ENCODE peak calls at places on chromosomes 5 and 9, in seven cellular contexts. Z is colonic mucosa, P is brain microvascular endothelial cell, M is choroid plexus epithelial cell, J is MM.1S, Q is WTC11, G is fibroblast of pulmonary artery. O is an unnamed sample.

GRCh38 chr5:146027746-146028145 is 77.6 kb downstream of the PLAC8L1 start:
- DNase-seq in Z (peak), P (no peak), M (no peak), J (no peak), Q (no peak), G (no peak), O (no peak)

GRCh38 chr5:102815560-102816324 is 60.6 kb downstream of the PAM start:
- DNase-seq in Z (no peak), P (no peak), M (peak), J (no peak), Q (no peak), G (peak), O (no peak)

GRCh38 chr9:122053951-122054350 is 39.2 kb downstream of the TTLL11 start:
- DNase-seq in Z (no peak), P (no peak), M (no peak), J (no peak), Q (no peak), G (peak), O (no peak)

GRCh38 chr5:132103969-132104391 is 30.4 kb downstream of the CSF2 start:
- DNase-seq in Z (no peak), P (no peak), M (no peak), J (peak), Q (no peak), G (no peak), O (no peak)

GRCh38 chr5:131534995-131535394 is 100.0 kb downstream of the RAPGEF6 start:
- DNase-seq in Z (no peak), P (no peak), M (no peak), J (no peak), Q (no peak), G (peak), O (no peak)

GRCh38 chr5:14503017-14503680 is 78.4 kb upstream of the OTULINL start:
- DNase-seq in Z (no peak), P (no peak), M (no peak), J (no peak), Q (no peak), G (no peak), O (no peak)

GRCh38 chr5:65861830-65862241 is 64.5 kb upstream of the ERBIN start:
- DNase-seq in Z (no peak), P (peak), M (peak), J (no peak), Q (no peak), G (peak), O (peak)

GRCh38 chr5:14777187-14777586 is 94.4 kb downstream of the ANKH start:
- DNase-seq in Z (no peak), P (no peak), M (peak), J (no peak), Q (no peak), G (no peak), O (no peak)

GRCh38 chr9:21383627-21384026 is 1.6 kb downstream of the IFNA2 start:
- DNase-seq in Z (no peak), P (no peak), M (no peak), J (no peak), Q (no peak), G (no peak), O (no peak)

GRCh38 chr5:395921-396714 is 46.9 kb upstream of the EXOC3 start:
- DNase-seq in Z (no peak), P (no peak), M (no peak), J (no peak), Q (no peak), G (no peak), O (no peak)

GRCh38 chr9:134957165-134957944 is 39.6 kb upstream of the FCN1 start:
- DNase-seq in Z (no peak), P (no peak), M (no peak), J (no peak), Q (no peak), G (no peak), O (no peak)

GRCh38 chr9:137412431-137412830 is 10.5 kb downstream of the EXD3 start:
- DNase-seq in Z (no peak), P (peak), M (peak), J (no peak), Q (no peak), G (no peak), O (no peak)

GRCh38 chr5:600551-601541 is 11.3 kb upstream of the CEP72 start:
- DNase-seq in Z (peak), P (no peak), M (no peak), J (no peak), Q (no peak), G (no peak), O (no peak)

GRCh38 chr9:130894546-130894945 is 2.1 kb downstream of the QRFP start:
- DNase-seq in Z (no peak), P (no peak), M (no peak), J (no peak), Q (no peak), G (no peak), O (no peak)

DNA sequence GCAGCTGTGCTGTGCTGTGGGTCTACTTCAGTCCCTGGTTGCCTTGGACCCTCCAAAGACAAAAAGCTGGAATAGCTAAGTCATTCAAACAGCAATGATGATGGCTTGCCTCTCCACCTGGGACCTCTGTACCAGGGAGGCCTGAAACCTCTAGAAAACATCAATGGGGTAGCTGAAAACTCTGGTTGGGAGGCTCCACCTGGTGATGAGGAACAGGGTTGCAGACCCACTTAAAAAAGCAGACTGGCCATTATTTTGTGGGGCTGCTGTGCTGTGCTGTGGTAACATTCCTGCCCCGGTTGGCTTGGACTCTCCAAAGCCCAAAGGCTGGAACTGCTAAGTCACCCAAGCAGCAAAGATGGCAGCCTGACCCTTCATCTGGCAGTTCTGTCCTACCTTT is 839.3 kb upstream of the ARRDC3 start:
- DNase-seq in Z (no peak), P (peak), M (peak), J (no peak), Q (peak), G (no peak), O (no peak)
- TF ChIP-seq CTCF in Z (no peak), P (peak), M (peak), J (no peak), Q (no peak), G (no peak), O (peak)

GRCh38 chr9:4738866-4739586 is 2.0 kb downstream of the AK3 start:
- DNase-seq in Z (peak), P (no peak), M (peak), J (no peak), Q (no peak), G (no peak), O (no peak)

GRCh38 chr9:4732890-4733289 is 8.1 kb downstream of the AK3 start:
- DNase-seq in Z (no peak), P (no peak), M (no peak), J (no peak), Q (no peak), G (no peak), O (no peak)

GRCh38 chr9:4739587-4740372 is 1.2 kb downstream of the AK3 start:
- DNase-seq in Z (peak), P (no peak), M (peak), J (no peak), Q (no peak), G (peak), O (no peak)

GRCh38 chr9:4734150-4734549 is 6.9 kb downstream of the AK3 start:
- DNase-seq in Z (no peak), P (no peak), M (no peak), J (no peak), Q (no peak), G (no peak), O (no peak)
- TF ChIP-seq CTCF in Z (no peak), P (no peak), M (no peak), J (no peak), Q (no peak), G (no peak), O (no peak)

GRCh38 chr5:64015824-64016223 is 53.6 kb upstream of the HTR1A start:
- DNase-seq in Z (no peak), P (no peak), M (no peak), J (no peak), Q (no peak), G (no peak), O (no peak)
- TF ChIP-seq CTCF in Z (no peak), P (no peak), M (no peak), J (no peak), Q (no peak), G (no peak), O (no peak)

GRCh38 chr5:90530736-90531487 is 1.5 kb upstream of the LYSMD3 start:
- DNase-seq in Z (no peak), P (no peak), M (no peak), J (no peak), Q (no peak), G (no peak), O (no peak)

GRCh38 chr5:90528704-90529233 is 615 bp downstream of the LYSMD3 start:
- DNase-seq in Z (peak), P (no peak), M (peak), J (peak), Q (no peak), G (peak), O (no peak)

GRCh38 chr5:90533794-90534193 is 4.4 kb upstream of the LYSMD3 start:
- DNase-seq in Z (no peak), P (no peak), M (no peak), J (no peak), Q (no peak), G (no peak), O (no peak)

GRCh38 chr5:90529234-90529938 is at the start of gene LYSMD3:
- DNase-seq in Z (peak), P (peak), M (peak), J (peak), Q (peak), G (peak), O (peak)

DNA sequence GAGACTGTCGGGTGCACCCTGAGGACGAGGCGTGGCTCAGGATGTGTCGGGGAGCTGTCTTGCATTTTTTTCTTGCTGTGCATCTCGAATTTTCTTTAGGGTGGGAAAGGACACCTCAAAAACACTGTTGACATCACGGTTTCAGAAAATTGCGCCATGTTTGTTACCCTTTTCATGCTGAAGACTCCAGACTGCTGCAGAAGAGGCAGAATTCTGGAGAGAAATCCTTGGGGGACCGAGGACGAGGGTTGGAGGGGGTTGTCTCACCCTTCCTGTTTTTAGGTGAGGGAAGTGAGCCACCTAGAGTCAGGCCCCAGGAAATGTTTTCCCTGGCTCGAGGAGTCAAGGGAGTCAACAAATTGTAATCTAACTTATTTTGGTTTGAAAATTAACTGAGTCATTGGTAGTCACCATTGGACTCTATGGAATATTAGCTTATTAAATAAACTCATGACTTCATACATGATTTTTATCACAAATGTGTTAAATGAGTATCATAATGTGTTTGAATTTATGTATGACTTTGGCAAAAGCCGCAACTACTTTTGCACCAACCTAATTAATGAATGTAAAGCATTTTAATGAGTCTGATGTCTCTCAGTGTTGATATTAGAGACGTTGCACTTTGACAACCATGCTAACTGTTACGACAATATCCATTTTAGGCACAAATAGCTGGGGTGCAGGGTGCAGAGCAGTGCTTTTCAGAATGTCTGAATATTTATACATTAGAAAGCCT is 724 bp upstream of the LYSMD3 start:
- DNase-seq in Z (peak), P (peak), M (peak), J (peak), Q (peak), G (peak), O (peak)
- TF ChIP-seq CTCF in Z (peak), P (peak), M (peak), J (peak), Q (peak), G (peak), O (peak)

DNA sequence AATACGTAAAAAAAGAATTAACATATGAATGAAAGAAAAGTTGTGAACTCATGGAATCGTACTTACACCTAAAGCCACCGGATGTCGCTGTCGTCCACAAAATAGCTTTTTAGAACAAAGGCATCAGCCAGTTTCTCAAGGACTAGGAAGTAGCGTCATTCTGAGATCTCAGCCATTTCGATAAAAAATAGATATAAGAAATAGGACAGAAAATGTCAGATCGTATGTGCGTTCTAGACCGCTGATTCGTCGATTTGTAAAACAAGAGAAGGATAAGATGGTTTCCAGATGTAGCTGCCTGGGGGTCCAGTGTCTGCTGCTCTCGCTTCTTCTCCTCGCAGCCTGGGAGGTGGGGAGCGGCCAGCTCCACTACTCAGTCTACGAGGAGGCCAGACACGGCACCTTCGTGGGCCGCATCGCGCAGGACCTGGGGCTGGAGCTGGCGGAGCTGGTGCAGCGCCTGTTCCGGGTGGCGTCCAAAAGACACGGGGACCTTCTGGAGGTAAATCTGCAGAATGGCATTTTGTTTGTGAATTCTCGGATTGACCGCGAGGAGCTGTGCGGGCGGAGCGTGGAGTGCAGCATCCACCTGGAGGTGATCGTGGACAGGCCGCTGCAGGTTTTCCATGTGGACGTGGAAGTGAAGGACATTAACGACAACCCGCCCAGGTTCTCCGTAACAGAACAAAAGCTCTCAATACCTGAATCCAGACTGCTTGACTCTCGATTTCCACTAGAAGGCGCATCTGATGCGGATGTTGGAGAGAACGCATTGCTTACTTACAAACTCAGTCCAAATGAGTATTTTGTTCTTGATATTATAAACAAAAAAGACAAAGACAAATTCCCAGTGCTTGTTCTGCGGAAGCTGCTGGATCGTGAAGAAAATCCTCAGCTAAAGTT is at the start of gene PCDHA10:
- DNase-seq in Z (no peak), P (no peak), M (no peak), J (no peak), Q (peak), G (peak), O (no peak)
- TF ChIP-seq CTCF in Z (no peak), P (no peak), M (no peak), J (peak), Q (peak), G (no peak), O (peak)

DNA sequence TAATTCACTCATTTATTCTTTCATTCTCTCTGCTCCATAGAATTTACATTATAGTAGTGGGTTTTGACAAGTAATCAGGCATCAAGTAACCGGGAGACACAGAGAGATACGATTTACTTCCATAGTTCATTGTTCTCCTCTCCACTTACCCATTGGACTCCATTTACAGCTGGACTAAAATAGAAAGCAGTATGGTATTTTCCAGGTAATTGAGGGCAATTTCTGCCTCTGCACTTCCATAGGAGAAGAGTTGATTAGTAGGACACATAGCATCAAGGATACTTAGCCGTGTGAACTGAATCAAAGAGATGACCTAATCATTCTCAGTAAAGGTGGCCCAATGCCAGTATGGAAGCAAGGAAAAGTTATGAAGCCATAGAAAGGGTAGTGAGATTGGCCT is 244.4 kb downstream of the COX7C start:
- DNase-seq in Z (no peak), P (no peak), M (no peak), J (no peak), Q (no peak), G (no peak), O (no peak)
- TF ChIP-seq CTCF in Z (no peak), P (no peak), M (no peak), J (no peak), Q (no peak), G (no peak), O (no peak)

DNA sequence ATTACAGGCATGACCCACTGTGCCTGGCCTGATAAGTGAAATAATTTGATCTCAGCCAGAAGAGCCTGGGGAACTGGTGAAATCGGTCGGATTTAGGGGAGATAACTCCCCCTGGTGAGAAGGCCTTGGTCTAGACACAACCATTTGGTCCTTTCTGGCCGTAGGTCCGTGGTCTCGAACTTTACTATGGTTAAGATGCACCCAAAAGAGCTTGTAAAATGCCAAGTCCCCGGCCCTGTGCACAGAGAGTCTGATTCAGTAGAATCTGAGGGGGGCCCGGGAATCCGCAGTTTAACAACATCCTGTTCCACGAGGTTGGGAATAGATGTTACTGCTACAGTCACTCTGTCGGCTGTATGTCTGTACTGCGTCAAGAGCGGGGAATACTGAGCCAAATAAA is 140.7 kb downstream of the C9orf50 start:
- DNase-seq in Z (no peak), P (no peak), M (peak), J (no peak), Q (no peak), G (peak), O (no peak)
- TF ChIP-seq CTCF in Z (no peak), P (peak), M (peak), J (no peak), Q (no peak), G (no peak), O (peak)

DNA sequence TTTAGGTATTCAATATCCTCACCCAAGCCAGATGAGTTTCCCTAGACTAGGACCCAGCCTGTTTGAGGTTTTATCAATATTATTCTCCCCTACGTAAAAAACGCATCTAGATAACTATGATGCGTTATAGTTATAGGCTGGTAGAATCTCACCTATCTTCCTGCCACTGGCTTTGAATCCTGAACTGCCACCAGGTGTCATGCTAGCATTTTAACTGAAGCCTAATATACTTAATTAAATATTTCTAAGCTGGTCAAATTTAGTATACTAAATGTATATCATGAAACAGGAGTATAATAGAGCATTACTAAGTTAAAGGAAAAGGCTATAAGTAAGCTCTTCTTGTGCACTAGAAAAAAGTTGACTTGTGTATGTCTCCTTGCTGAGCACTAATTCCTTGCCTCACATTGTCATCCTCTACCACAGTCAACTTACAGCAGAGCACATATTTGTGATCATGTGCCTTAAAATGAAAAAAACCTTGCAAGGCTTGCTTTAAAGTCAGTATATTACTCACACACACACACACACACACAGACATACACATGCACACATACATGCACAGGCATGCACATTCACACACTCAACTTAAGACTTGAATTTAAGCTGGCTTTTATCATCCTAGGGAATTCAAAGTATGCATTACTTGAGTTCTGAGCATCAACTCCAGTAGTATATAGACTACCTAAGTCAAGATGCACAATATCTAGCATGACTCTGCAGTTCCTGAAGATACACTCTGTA is 303.4 kb downstream of the ADGRV1 start:
- DNase-seq in Z (no peak), P (no peak), M (peak), J (no peak), Q (no peak), G (no peak), O (no peak)
- TF ChIP-seq CTCF in Z (no peak), P (peak), M (peak), J (no peak), Q (no peak), G (no peak), O (peak)